ENCODE peak calls at places on chromosomes 11 and 22, in six cellular contexts. One of them, this sample, is unnamed.
A peak's percentile ranks its signal among the peaks of the same experiment; 100 is the strongest.

GRCh38 chr11:24833598-24833997 is 336.7 kb downstream of the LUZP2 start:
- DNase-seq in A549: no peak
- DNase-seq in breast epithelium: no peak
- DNase-seq in fibroblast of lung: no peak
- DNase-seq in left lung: no peak
- DNase-seq in keratinocyte: no peak
- DNase-seq in this sample: no peak

GRCh38 chr11:55263081-55263480 is 1.1 kb downstream of the TRIM48 start:
- DNase-seq in A549: no peak
- DNase-seq in left lung: no peak
- DNase-seq in breast epithelium: no peak
- DNase-seq in fibroblast of lung: no peak
- DNase-seq in keratinocyte: no peak
- DNase-seq in this sample: no peak

GRCh38 chr11:82701847-82702520 is 31.7 kb downstream of the FAM181B start:
- DNase-seq in A549: peak; percentile 19
- DNase-seq in keratinocyte: peak; percentile 4
- DNase-seq in fibroblast of lung: peak; percentile 44
- DNase-seq in left lung: no peak
- DNase-seq in breast epithelium: no peak
- DNase-seq in this sample: no peak

GRCh38 chr11:47466701-47467250 is 17.8 kb upstream of the RAPSN start:
- DNase-seq in fibroblast of lung: peak; percentile 62
- DNase-seq in left lung: no peak
- DNase-seq in A549: no peak
- DNase-seq in breast epithelium: no peak
- DNase-seq in keratinocyte: no peak
- DNase-seq in this sample: peak; percentile 75

GRCh38 chr22:23263651-23264555 is 83.6 kb downstream of the BCR start:
- DNase-seq in left lung: no peak
- DNase-seq in fibroblast of lung: no peak
- DNase-seq in breast epithelium: no peak
- DNase-seq in A549: no peak
- DNase-seq in keratinocyte: no peak
- DNase-seq in this sample: no peak

GRCh38 chr22:28600546-28601143 is 79.0 kb downstream of the TTC28 start:
- DNase-seq in left lung: no peak
- DNase-seq in keratinocyte: peak; percentile 21
- DNase-seq in fibroblast of lung: peak; percentile 82
- DNase-seq in breast epithelium: no peak
- DNase-seq in A549: peak; percentile 48
- DNase-seq in this sample: no peak

GRCh38 chr22:28332410-28332809 is 347.2 kb downstream of the TTC28 start:
- DNase-seq in A549: no peak
- DNase-seq in left lung: no peak
- DNase-seq in breast epithelium: no peak
- DNase-seq in fibroblast of lung: peak; percentile 24
- DNase-seq in keratinocyte: no peak
- DNase-seq in this sample: no peak

GRCh38 chr11:26896716-26897115 is 97.2 kb upstream of the FIBIN start:
- DNase-seq in left lung: no peak
- DNase-seq in A549: no peak
- DNase-seq in breast epithelium: no peak
- DNase-seq in keratinocyte: no peak
- DNase-seq in fibroblast of lung: no peak
- DNase-seq in this sample: no peak

GRCh38 chr11:118109231-118109630 is 22.5 kb upstream of the SMIM35 start:
- DNase-seq in fibroblast of lung: no peak
- DNase-seq in breast epithelium: no peak
- DNase-seq in A549: no peak
- DNase-seq in keratinocyte: no peak
- DNase-seq in left lung: no peak
- DNase-seq in this sample: no peak

GRCh38 chr11:36065436-36065835 is 121.6 kb downstream of the LDLRAD3 start:
- DNase-seq in keratinocyte: no peak
- DNase-seq in fibroblast of lung: no peak
- DNase-seq in left lung: no peak
- DNase-seq in A549: no peak
- DNase-seq in breast epithelium: no peak
- DNase-seq in this sample: no peak

GRCh38 chr11:1083621-1084551 is 9.2 kb downstream of the MUC2 start:
- DNase-seq in breast epithelium: no peak
- DNase-seq in A549: no peak
- DNase-seq in keratinocyte: no peak
- DNase-seq in fibroblast of lung: no peak
- DNase-seq in left lung: peak; percentile 70
- DNase-seq in this sample: peak; percentile 69

GRCh38 chr11:40290031-40290650 is 1169.3 kb downstream of the LRRC4C start:
- DNase-seq in keratinocyte: no peak
- DNase-seq in breast epithelium: no peak
- DNase-seq in fibroblast of lung: peak; percentile 63
- DNase-seq in left lung: no peak
- DNase-seq in A549: no peak
- DNase-seq in this sample: no peak

GRCh38 chr11:104333977-104334376 is 170.0 kb upstream of the PDGFD start:
- DNase-seq in breast epithelium: no peak
- DNase-seq in fibroblast of lung: no peak
- DNase-seq in left lung: no peak
- DNase-seq in keratinocyte: no peak
- DNase-seq in A549: peak; percentile 34
- DNase-seq in this sample: no peak

GRCh38 chr22:30511903-30512302 is 6.4 kb upstream of the SEC14L4 start:
- DNase-seq in fibroblast of lung: no peak
- DNase-seq in A549: peak; percentile 20
- DNase-seq in keratinocyte: no peak
- DNase-seq in left lung: no peak
- DNase-seq in breast epithelium: no peak
- DNase-seq in this sample: no peak

GRCh38 chr11:19290356-19290755 is 49.6 kb upstream of the E2F8 start:
- DNase-seq in A549: no peak
- DNase-seq in fibroblast of lung: no peak
- DNase-seq in left lung: no peak
- DNase-seq in keratinocyte: no peak
- DNase-seq in breast epithelium: no peak
- DNase-seq in this sample: no peak

GRCh38 chr11:15688351-15688792 is 573.6 kb downstream of the INSC start:
- DNase-seq in fibroblast of lung: peak; percentile 45
- DNase-seq in keratinocyte: no peak
- DNase-seq in A549: no peak
- DNase-seq in breast epithelium: peak; percentile 20
- DNase-seq in left lung: no peak
- DNase-seq in this sample: no peak

GRCh38 chr11:796565-797299 is 1.3 kb downstream of the SLC25A22 start:
- DNase-seq in fibroblast of lung: no peak
- DNase-seq in breast epithelium: no peak
- DNase-seq in left lung: peak; percentile 81
- DNase-seq in keratinocyte: no peak
- DNase-seq in A549: no peak
- DNase-seq in this sample: peak; percentile 59

GRCh38 chr11:15845261-15845660 is 511.1 kb downstream of the SOX6 start:
- DNase-seq in breast epithelium: peak; percentile 39
- DNase-seq in A549: no peak
- DNase-seq in keratinocyte: no peak
- DNase-seq in fibroblast of lung: no peak
- DNase-seq in left lung: no peak
- DNase-seq in this sample: no peak

GRCh38 chr11:68012044-68012842 is 2.1 kb downstream of the ALDH3B1 start:
- DNase-seq in keratinocyte: no peak
- DNase-seq in left lung: peak; percentile 83
- DNase-seq in breast epithelium: no peak
- DNase-seq in fibroblast of lung: no peak
- DNase-seq in A549: peak; percentile 88
- DNase-seq in this sample: peak; percentile 64
- H3K4me3 ChIP-seq in keratinocyte: no peak overlapping the region
- H3K4me3 ChIP-seq in left lung: peak overlapping the region; percentile 52
- H3K4me3 ChIP-seq in breast epithelium: no peak overlapping the region
- H3K4me3 ChIP-seq in fibroblast of lung: no peak overlapping the region
- H3K4me3 ChIP-seq in A549: peak overlapping the region; percentile 66
- H3K4me3 ChIP-seq in this sample: no peak overlapping the region

GRCh38 chr11:64056861-64057260 is 21.1 kb downstream of the FLRT1 start:
- DNase-seq in breast epithelium: no peak
- DNase-seq in keratinocyte: no peak
- DNase-seq in left lung: no peak
- DNase-seq in A549: no peak
- DNase-seq in fibroblast of lung: no peak
- DNase-seq in this sample: no peak
- H3K27ac ChIP-seq in breast epithelium: no peak overlapping the region
- H3K27ac ChIP-seq in keratinocyte: no peak overlapping the region
- H3K27ac ChIP-seq in left lung: no peak overlapping the region
- H3K27ac ChIP-seq in A549: no peak overlapping the region
- H3K27ac ChIP-seq in fibroblast of lung: no peak overlapping the region
- H3K27ac ChIP-seq in this sample: no peak overlapping the region

GRCh38 chr11:62677709-62678108 is 1.2 kb downstream of the UBXN1 start:
- DNase-seq in A549: no peak
- DNase-seq in keratinocyte: no peak
- DNase-seq in left lung: peak; percentile 54
- DNase-seq in fibroblast of lung: no peak
- DNase-seq in breast epithelium: no peak
- DNase-seq in this sample: no peak
- H3K4me3 ChIP-seq in A549: peak overlapping the region; percentile 67
- H3K4me3 ChIP-seq in keratinocyte: peak overlapping the region; percentile 93
- H3K4me3 ChIP-seq in left lung: peak overlapping the region; percentile 92
- H3K4me3 ChIP-seq in fibroblast of lung: peak overlapping the region; percentile 88
- H3K4me3 ChIP-seq in breast epithelium: peak overlapping the region; percentile 85
- H3K4me3 ChIP-seq in this sample: no peak overlapping the region

GRCh38 chr11:12853652-12854296 is 155.3 kb upstream of the RASSF10 start:
- DNase-seq in keratinocyte: no peak
- DNase-seq in fibroblast of lung: peak; percentile 65
- DNase-seq in A549: peak; percentile 29
- DNase-seq in breast epithelium: no peak
- DNase-seq in left lung: no peak
- DNase-seq in this sample: peak; percentile 57
- H3K27ac ChIP-seq in keratinocyte: no peak overlapping the region
- H3K27ac ChIP-seq in fibroblast of lung: peak overlapping the region; percentile 1
- H3K27ac ChIP-seq in A549: peak overlapping the region; percentile 65
- H3K27ac ChIP-seq in breast epithelium: no peak overlapping the region
- H3K27ac ChIP-seq in left lung: no peak overlapping the region
- H3K27ac ChIP-seq in this sample: peak overlapping the region; percentile 87

GRCh38 chr22:26660961-26661578 is 3.7 kb downstream of the MIAT start:
- DNase-seq in left lung: no peak
- DNase-seq in breast epithelium: no peak
- DNase-seq in fibroblast of lung: no peak
- DNase-seq in keratinocyte: no peak
- DNase-seq in A549: no peak
- DNase-seq in this sample: no peak

GRCh38 chr22:26658671-26659478 is 1.5 kb downstream of the MIAT start:
- DNase-seq in A549: peak; percentile 93
- DNase-seq in left lung: peak; percentile 83
- DNase-seq in breast epithelium: peak; percentile 26
- DNase-seq in keratinocyte: peak; percentile 92
- DNase-seq in fibroblast of lung: peak; percentile 87
- DNase-seq in this sample: no peak

GRCh38 chr22:26658161-26658560 is 773 bp downstream of the MIAT start:
- DNase-seq in left lung: no peak
- DNase-seq in keratinocyte: no peak
- DNase-seq in breast epithelium: no peak
- DNase-seq in fibroblast of lung: no peak
- DNase-seq in A549: no peak
- DNase-seq in this sample: no peak

GRCh38 chr22:26662160-26662559 is 4.8 kb downstream of the MIAT start:
- DNase-seq in A549: no peak
- DNase-seq in keratinocyte: no peak
- DNase-seq in fibroblast of lung: no peak
- DNase-seq in breast epithelium: no peak
- DNase-seq in left lung: no peak
- DNase-seq in this sample: no peak

DNA sequence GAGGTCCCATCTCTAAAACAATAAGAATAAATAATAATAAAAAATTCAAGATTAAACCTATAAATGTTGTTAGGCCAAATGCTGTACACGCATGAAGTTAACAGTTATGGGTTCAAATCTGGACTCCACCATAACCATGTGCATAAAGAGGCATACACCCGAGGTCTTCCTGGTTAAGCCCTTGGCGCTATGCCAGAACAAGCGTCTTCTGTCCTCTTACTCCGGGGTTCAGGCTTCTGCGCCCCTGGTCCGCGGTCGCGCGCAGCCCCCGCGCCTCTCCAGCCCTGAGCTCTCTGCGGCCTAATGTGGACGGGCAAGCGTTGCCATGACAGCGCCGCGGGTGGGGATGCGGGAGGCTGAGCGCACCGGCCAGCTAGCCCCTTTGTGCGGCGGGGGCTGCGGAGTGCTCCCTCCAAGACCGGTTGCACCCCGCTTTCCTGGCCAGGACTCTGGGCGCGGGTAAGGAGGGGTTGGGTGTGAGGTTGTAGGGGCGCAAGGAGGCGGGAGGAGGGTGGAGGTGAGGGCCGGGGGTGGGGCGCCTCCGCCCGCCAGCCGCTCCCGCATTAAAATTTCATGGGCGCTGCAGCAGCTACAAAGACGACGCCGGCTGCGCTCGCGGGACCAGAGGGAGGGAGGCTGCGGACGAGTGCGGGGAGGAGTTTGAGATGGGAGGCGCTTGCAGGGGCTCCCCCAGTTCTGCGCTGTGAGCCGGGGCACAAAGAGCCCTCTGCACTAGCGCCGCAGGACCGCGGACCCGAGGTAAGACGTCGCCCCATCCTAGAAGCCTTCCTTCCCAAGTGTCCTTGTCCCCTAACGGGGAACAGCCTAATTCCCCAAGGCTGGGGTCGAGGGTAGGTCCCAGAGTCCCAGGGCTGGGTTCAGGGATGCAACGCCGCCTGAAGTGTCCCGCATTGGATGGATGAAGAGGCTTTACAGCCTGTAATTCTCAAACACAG is at the start of gene MIAT:
- DNase-seq in left lung: peak; percentile 90
- DNase-seq in A549: no peak
- DNase-seq in keratinocyte: no peak
- DNase-seq in breast epithelium: no peak
- DNase-seq in fibroblast of lung: no peak
- DNase-seq in this sample: no peak
- H3K4me3 ChIP-seq in left lung: peak within 1 kb of the TSS; percentile 41
- H3K4me3 ChIP-seq in A549: peak within 1 kb of the TSS; percentile 50
- H3K4me3 ChIP-seq in keratinocyte: peak within 1 kb of the TSS; percentile 68
- H3K4me3 ChIP-seq in breast epithelium: peak within 1 kb of the TSS; percentile 57
- H3K4me3 ChIP-seq in fibroblast of lung: peak within 1 kb of the TSS; percentile 71
- H3K4me3 ChIP-seq in this sample: no peak within 1 kb of the TSS

This sample was measured in pancreas.